ENCODE peak calls at places on chromosomes 6 and 20, in eight cellular contexts. One of them, this sample, is unnamed.

GRCh38 chr6:140811642-140812041 is 1321.1 kb upstream of the GJE1 start:
- DNase-seq in endothelial cell: no peak
- DNase-seq in brain microvascular endothelial cell: no peak
- DNase-seq in endodermal cell: no peak
- DNase-seq in fibroblast of the aortic adventitia: peak; percentile 13
- DNase-seq in kidney epithelial cell: no peak
- DNase-seq in GM10248: no peak
- DNase-seq in neural crest cell: no peak
- DNase-seq in this sample: no peak

GRCh38 chr6:164108869-164109769 is 694.6 kb downstream of the QKI start:
- DNase-seq in endodermal cell: peak; percentile 47
- DNase-seq in neural crest cell: no peak
- DNase-seq in endothelial cell: no peak
- DNase-seq in brain microvascular endothelial cell: no peak
- DNase-seq in fibroblast of the aortic adventitia: no peak
- DNase-seq in kidney epithelial cell: no peak
- DNase-seq in GM10248: no peak
- DNase-seq in this sample: no peak

GRCh38 chr6:169200931-169201514 is 52.6 kb downstream of the THBS2 start:
- DNase-seq in brain microvascular endothelial cell: no peak
- DNase-seq in neural crest cell: no peak
- DNase-seq in fibroblast of the aortic adventitia: no peak
- DNase-seq in endothelial cell: no peak
- DNase-seq in GM10248: no peak
- DNase-seq in kidney epithelial cell: no peak
- DNase-seq in endodermal cell: no peak
- DNase-seq in this sample: no peak

GRCh38 chr6:31738048-31738979 is 1.5 kb upstream of the MSH5 start:
- DNase-seq in brain microvascular endothelial cell: peak; percentile 82
- DNase-seq in endodermal cell: peak; percentile 62
- DNase-seq in endothelial cell: no peak
- DNase-seq in neural crest cell: no peak
- DNase-seq in kidney epithelial cell: peak; percentile 69
- DNase-seq in GM10248: peak; percentile 77
- DNase-seq in fibroblast of the aortic adventitia: peak; percentile 82
- DNase-seq in this sample: peak; percentile 77

GRCh38 chr20:9615766-9616454 is 101.5 kb downstream of the LAMP5 start:
- DNase-seq in endothelial cell: no peak
- DNase-seq in kidney epithelial cell: no peak
- DNase-seq in endodermal cell: no peak
- DNase-seq in neural crest cell: no peak
- DNase-seq in fibroblast of the aortic adventitia: no peak
- DNase-seq in GM10248: peak; percentile 56
- DNase-seq in brain microvascular endothelial cell: no peak
- DNase-seq in this sample: peak; percentile 74

GRCh38 chr6:109877028-109877726 is 100.9 kb upstream of the GPR6 start:
- DNase-seq in brain microvascular endothelial cell: no peak
- DNase-seq in endodermal cell: no peak
- DNase-seq in GM10248: no peak
- DNase-seq in neural crest cell: no peak
- DNase-seq in fibroblast of the aortic adventitia: no peak
- DNase-seq in endothelial cell: no peak
- DNase-seq in kidney epithelial cell: no peak
- DNase-seq in this sample: no peak

GRCh38 chr6:30101939-30102700 is 10.8 kb downstream of the TRIM31 start:
- DNase-seq in neural crest cell: peak; percentile 77
- DNase-seq in fibroblast of the aortic adventitia: peak; percentile 77
- DNase-seq in brain microvascular endothelial cell: peak; percentile 67
- DNase-seq in GM10248: peak; percentile 85
- DNase-seq in kidney epithelial cell: no peak
- DNase-seq in endodermal cell: peak; percentile 98
- DNase-seq in endothelial cell: peak; percentile 82
- DNase-seq in this sample: no peak

GRCh38 chr20:50248104-50248631 is 57.5 kb downstream of the CEBPB start:
- DNase-seq in brain microvascular endothelial cell: peak; percentile 15
- DNase-seq in endothelial cell: no peak
- DNase-seq in neural crest cell: no peak
- DNase-seq in kidney epithelial cell: no peak
- DNase-seq in GM10248: no peak
- DNase-seq in endodermal cell: no peak
- DNase-seq in fibroblast of the aortic adventitia: peak; percentile 36
- DNase-seq in this sample: no peak

GRCh38 chr6:142276256-142276655 is 25.6 kb upstream of the ADGRG6 start:
- DNase-seq in endothelial cell: no peak
- DNase-seq in brain microvascular endothelial cell: no peak
- DNase-seq in fibroblast of the aortic adventitia: no peak
- DNase-seq in endodermal cell: no peak
- DNase-seq in neural crest cell: no peak
- DNase-seq in GM10248: no peak
- DNase-seq in kidney epithelial cell: no peak
- DNase-seq in this sample: no peak

GRCh38 chr6:81696505-81696904 is 56.0 kb downstream of the TENT5A start:
- DNase-seq in fibroblast of the aortic adventitia: no peak
- DNase-seq in endodermal cell: no peak
- DNase-seq in GM10248: no peak
- DNase-seq in brain microvascular endothelial cell: no peak
- DNase-seq in kidney epithelial cell: no peak
- DNase-seq in neural crest cell: no peak
- DNase-seq in endothelial cell: no peak
- DNase-seq in this sample: no peak

GRCh38 chr6:132725947-132726607 is 12.2 kb upstream of the VNN1 start:
- DNase-seq in endodermal cell: no peak
- DNase-seq in endothelial cell: no peak
- DNase-seq in neural crest cell: no peak
- DNase-seq in kidney epithelial cell: no peak
- DNase-seq in fibroblast of the aortic adventitia: no peak
- DNase-seq in brain microvascular endothelial cell: no peak
- DNase-seq in GM10248: no peak
- DNase-seq in this sample: no peak

GRCh38 chr6:132731086-132731485 is 17.2 kb upstream of the VNN1 start:
- DNase-seq in GM10248: no peak
- DNase-seq in brain microvascular endothelial cell: no peak
- DNase-seq in endodermal cell: no peak
- DNase-seq in neural crest cell: no peak
- DNase-seq in kidney epithelial cell: no peak
- DNase-seq in endothelial cell: no peak
- DNase-seq in fibroblast of the aortic adventitia: no peak
- DNase-seq in this sample: no peak

GRCh38 chr6:132726608-132726975 is 12.7 kb upstream of the VNN1 start:
- DNase-seq in fibroblast of the aortic adventitia: no peak
- DNase-seq in brain microvascular endothelial cell: no peak
- DNase-seq in endothelial cell: no peak
- DNase-seq in GM10248: no peak
- DNase-seq in endodermal cell: no peak
- DNase-seq in kidney epithelial cell: no peak
- DNase-seq in neural crest cell: no peak
- DNase-seq in this sample: no peak

GRCh38 chr6:132730560-132730959 is 16.7 kb upstream of the VNN1 start:
- DNase-seq in GM10248: no peak
- DNase-seq in neural crest cell: no peak
- DNase-seq in endodermal cell: no peak
- DNase-seq in fibroblast of the aortic adventitia: peak; percentile 34
- DNase-seq in brain microvascular endothelial cell: peak; percentile 6
- DNase-seq in endothelial cell: no peak
- DNase-seq in kidney epithelial cell: no peak
- DNase-seq in this sample: no peak

GRCh38 chr6:132728616-132729015 is 14.8 kb upstream of the VNN1 start:
- DNase-seq in GM10248: no peak
- DNase-seq in endothelial cell: peak; percentile 11
- DNase-seq in kidney epithelial cell: no peak
- DNase-seq in neural crest cell: no peak
- DNase-seq in brain microvascular endothelial cell: no peak
- DNase-seq in fibroblast of the aortic adventitia: no peak
- DNase-seq in endodermal cell: peak; percentile 68
- DNase-seq in this sample: no peak
- TF ChIP-seq CTCF in GM10248: no peak
- TF ChIP-seq CTCF in endothelial cell: peak; percentile 15
- TF ChIP-seq CTCF in kidney epithelial cell: no peak
- TF ChIP-seq CTCF in neural crest cell: peak; percentile 25
- TF ChIP-seq CTCF in brain microvascular endothelial cell: no peak
- TF ChIP-seq CTCF in fibroblast of the aortic adventitia: no peak
- TF ChIP-seq CTCF in endodermal cell: peak; percentile 71
- TF ChIP-seq CTCF in this sample: peak; percentile 22

DNA sequence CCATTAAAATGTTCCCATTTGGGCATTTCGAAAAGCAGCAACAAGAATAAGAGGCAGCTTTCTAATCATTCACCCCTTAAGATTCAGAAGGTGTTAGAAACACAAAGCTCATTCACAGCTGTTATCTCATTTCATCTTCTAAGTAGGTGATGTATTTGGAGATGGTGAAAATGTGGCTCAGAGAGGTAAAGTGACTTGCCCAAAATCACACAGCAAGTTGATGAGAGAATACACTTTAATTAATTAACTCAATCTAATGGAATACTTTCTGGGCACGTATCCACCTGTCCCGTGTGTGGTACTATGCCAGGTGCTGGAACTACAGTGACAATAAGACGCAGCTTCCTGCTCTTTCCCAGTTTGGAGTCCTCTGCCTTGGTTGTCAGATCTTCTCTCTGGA is 147.4 kb upstream of the LRFN2 start:
- DNase-seq in brain microvascular endothelial cell: no peak
- DNase-seq in endodermal cell: no peak
- DNase-seq in GM10248: no peak
- DNase-seq in kidney epithelial cell: no peak
- DNase-seq in neural crest cell: no peak
- DNase-seq in fibroblast of the aortic adventitia: no peak
- DNase-seq in endothelial cell: no peak
- DNase-seq in this sample: no peak
- TF ChIP-seq CTCF in brain microvascular endothelial cell: no peak
- TF ChIP-seq CTCF in endodermal cell: no peak
- TF ChIP-seq CTCF in GM10248: no peak
- TF ChIP-seq CTCF in kidney epithelial cell: no peak
- TF ChIP-seq CTCF in neural crest cell: no peak
- TF ChIP-seq CTCF in fibroblast of the aortic adventitia: no peak
- TF ChIP-seq CTCF in endothelial cell: no peak
- TF ChIP-seq CTCF in this sample: no peak

GRCh38 chr6:33171096-33171888 is 21.0 kb downstream of the COL11A2 start:
- DNase-seq in neural crest cell: no peak
- DNase-seq in GM10248: no peak
- DNase-seq in endodermal cell: no peak
- DNase-seq in brain microvascular endothelial cell: no peak
- DNase-seq in kidney epithelial cell: no peak
- DNase-seq in endothelial cell: no peak
- DNase-seq in fibroblast of the aortic adventitia: no peak
- DNase-seq in this sample: no peak

GRCh38 chr6:33171889-33172203 is 20.4 kb downstream of the COL11A2 start:
- DNase-seq in endothelial cell: no peak
- DNase-seq in fibroblast of the aortic adventitia: no peak
- DNase-seq in kidney epithelial cell: no peak
- DNase-seq in brain microvascular endothelial cell: no peak
- DNase-seq in endodermal cell: no peak
- DNase-seq in GM10248: no peak
- DNase-seq in neural crest cell: no peak
- DNase-seq in this sample: no peak

GRCh38 chr6:33173228-33174180 is 18.8 kb downstream of the COL11A2 start:
- DNase-seq in fibroblast of the aortic adventitia: no peak
- DNase-seq in neural crest cell: no peak
- DNase-seq in kidney epithelial cell: no peak
- DNase-seq in endothelial cell: no peak
- DNase-seq in GM10248: no peak
- DNase-seq in brain microvascular endothelial cell: no peak
- DNase-seq in endodermal cell: no peak
- DNase-seq in this sample: no peak

GRCh38 chr6:33170176-33171095 is 21.8 kb downstream of the COL11A2 start:
- DNase-seq in endodermal cell: no peak
- DNase-seq in fibroblast of the aortic adventitia: no peak
- DNase-seq in brain microvascular endothelial cell: no peak
- DNase-seq in kidney epithelial cell: no peak
- DNase-seq in neural crest cell: no peak
- DNase-seq in GM10248: no peak
- DNase-seq in endothelial cell: no peak
- DNase-seq in this sample: no peak

GRCh38 chr6:33172307-33173227 is 19.7 kb downstream of the COL11A2 start:
- DNase-seq in GM10248: peak; percentile 73
- DNase-seq in kidney epithelial cell: no peak
- DNase-seq in fibroblast of the aortic adventitia: peak; percentile 46
- DNase-seq in endodermal cell: peak; percentile 74
- DNase-seq in brain microvascular endothelial cell: peak; percentile 11
- DNase-seq in endothelial cell: peak; percentile 41
- DNase-seq in neural crest cell: no peak
- DNase-seq in this sample: no peak
- TF ChIP-seq CTCF in GM10248: peak; percentile 64
- TF ChIP-seq CTCF in kidney epithelial cell: peak; percentile 60
- TF ChIP-seq CTCF in fibroblast of the aortic adventitia: peak; percentile 80
- TF ChIP-seq CTCF in endodermal cell: peak; percentile 77
- TF ChIP-seq CTCF in brain microvascular endothelial cell: peak; percentile 78
- TF ChIP-seq CTCF in endothelial cell: peak; percentile 35
- TF ChIP-seq CTCF in neural crest cell: peak; percentile 51
- TF ChIP-seq CTCF in this sample: peak; percentile 75

DNA sequence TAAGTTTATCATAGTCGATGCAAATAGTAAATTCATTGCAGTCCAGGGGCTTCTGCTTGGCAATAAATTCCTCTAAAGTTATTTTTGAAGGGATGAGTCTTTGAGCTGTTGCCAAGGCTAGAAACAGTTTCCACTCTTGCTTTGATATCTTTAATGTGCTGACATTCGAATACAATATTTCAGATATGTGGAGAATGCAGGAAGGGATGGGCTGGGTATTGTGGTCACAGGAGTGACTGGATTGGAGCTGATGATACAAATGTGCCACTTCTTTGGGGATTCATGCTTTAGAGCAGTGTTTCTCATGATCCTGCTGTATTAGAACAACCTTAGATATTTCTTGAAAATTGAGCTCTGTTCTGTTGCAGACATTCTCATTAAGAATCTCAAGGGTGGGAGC is 139.0 kb downstream of the PRDM13 start:
- DNase-seq in endodermal cell: no peak
- DNase-seq in kidney epithelial cell: no peak
- DNase-seq in neural crest cell: no peak
- DNase-seq in brain microvascular endothelial cell: peak; percentile 22
- DNase-seq in GM10248: no peak
- DNase-seq in endothelial cell: no peak
- DNase-seq in fibroblast of the aortic adventitia: peak; percentile 7
- DNase-seq in this sample: no peak
- TF ChIP-seq CTCF in endodermal cell: no peak
- TF ChIP-seq CTCF in kidney epithelial cell: no peak
- TF ChIP-seq CTCF in neural crest cell: no peak
- TF ChIP-seq CTCF in brain microvascular endothelial cell: no peak
- TF ChIP-seq CTCF in GM10248: no peak
- TF ChIP-seq CTCF in endothelial cell: no peak
- TF ChIP-seq CTCF in fibroblast of the aortic adventitia: no peak
- TF ChIP-seq CTCF in this sample: no peak